ENCODE peak calls at places on chromosomes 3 and 15, in five cellular contexts. Q, N, D, V and C are unnamed samples.

GRCh38 chr15:64222573-64223361 is 59.9 kb upstream of the PPIB start:
- DNase-seq in D (no peak), N (no peak), V (no peak), Q (peak; percentile 29), C (no peak)

GRCh38 chr3:72973031-72973723 is 23.4 kb upstream of the PPP4R2 start:
- DNase-seq in V (no peak), D (no peak), Q (peak; percentile 32), N (no peak), C (no peak)

GRCh38 chr3:181040030-181040429 is 50.5 kb upstream of the DNAJC19 start:
- DNase-seq in Q (no peak), V (no peak), D (no peak), N (no peak), C (no peak)

GRCh38 chr15:31537770-31538592 is 211.3 kb downstream of the KLF13 start:
- DNase-seq in V (no peak), N (no peak), D (no peak), Q (no peak), C (no peak)

GRCh38 chr15:42385206-42385979 is 26.1 kb downstream of the CAPN3 start:
- DNase-seq in D (no peak), N (peak; percentile 55), Q (peak; percentile 76), V (peak; percentile 35), C (no peak)

GRCh38 chr15:60026555-60026954 is 22.4 kb downstream of the FOXB1 start:
- DNase-seq in V (no peak), N (no peak), Q (peak; percentile 27), D (no peak), C (no peak)

GRCh38 chr15:25787855-25788521 is 75.1 kb downstream of the ATP10A start:
- DNase-seq in Q (peak; percentile 14), V (no peak), D (no peak), N (peak; percentile 54), C (no peak)

GRCh38 chr3:13192471-13193213 is 119.4 kb upstream of the IQSEC1 start:
- DNase-seq in D (no peak), Q (peak; percentile 6), N (no peak), V (no peak), C (no peak)

GRCh38 chr3:23739536-23739935 is 66.2 kb upstream of the UBE2E1 start:
- DNase-seq in V (no peak), Q (peak; percentile 69), D (no peak), N (peak; percentile 79), C (no peak)

GRCh38 chr15:48415036-48415886 is 84.0 kb downstream of the DUT start:
- DNase-seq in D (no peak), Q (no peak), N (no peak), V (no peak), C (no peak)

GRCh38 chr15:62841269-62841628 is 201.3 kb upstream of the TPM1 start:
- DNase-seq in Q (no peak), V (no peak), D (no peak), N (no peak), C (no peak)

GRCh38 chr15:38148476-38148875 is 104.2 kb upstream of the SPRED1 start:
- DNase-seq in Q (no peak), V (no peak), D (no peak), N (peak; percentile 29), C (no peak)

GRCh38 chr3:61521229-61521628 is 40.1 kb upstream of the PTPRG start:
- DNase-seq in V (no peak), N (no peak), Q (no peak), D (no peak), C (no peak)